ENCODE peak calls at places on chromosomes 12 and 14, in seven cellular contexts. One of them, this sample, is unnamed.

GRCh38 chr14:41899416-41899815 is 292.7 kb downstream of the LRFN5 start:
- DNase-seq in upper lobe of left lung: no peak
- DNase-seq in GM12878: no peak
- DNase-seq in esophagus muscularis mucosa: no peak
- DNase-seq in transverse colon: no peak
- DNase-seq in suprapubic skin: no peak
- DNase-seq in K562: no peak
- DNase-seq in this sample: no peak

GRCh38 chr14:36520601-36521525 is 831 bp upstream of the NKX2-1 start:
- DNase-seq in upper lobe of left lung: peak; percentile 49
- DNase-seq in GM12878: no peak
- DNase-seq in esophagus muscularis mucosa: peak; percentile 57
- DNase-seq in transverse colon: peak; percentile 30
- DNase-seq in suprapubic skin: no peak
- DNase-seq in K562: peak; percentile 29
- DNase-seq in this sample: peak; percentile 44

GRCh38 chr12:12922191-12922616 is 29.8 kb downstream of the GPRC5D start:
- DNase-seq in upper lobe of left lung: no peak
- DNase-seq in GM12878: no peak
- DNase-seq in esophagus muscularis mucosa: no peak
- DNase-seq in transverse colon: no peak
- DNase-seq in suprapubic skin: no peak
- DNase-seq in K562: no peak
- DNase-seq in this sample: no peak

GRCh38 chr12:19150273-19150895 is 20.9 kb downstream of the PLEKHA5 start:
- DNase-seq in upper lobe of left lung: no peak
- DNase-seq in GM12878: no peak
- DNase-seq in esophagus muscularis mucosa: no peak
- DNase-seq in transverse colon: no peak
- DNase-seq in suprapubic skin: no peak
- DNase-seq in K562: no peak
- DNase-seq in this sample: no peak

GRCh38 chr12:16352481-16352880 is 5.0 kb downstream of the MGST1 start:
- DNase-seq in upper lobe of left lung: no peak
- DNase-seq in GM12878: no peak
- DNase-seq in esophagus muscularis mucosa: no peak
- DNase-seq in transverse colon: no peak
- DNase-seq in suprapubic skin: no peak
- DNase-seq in K562: no peak
- DNase-seq in this sample: no peak

GRCh38 chr14:79467837-79468236 is 743.5 kb downstream of the DIO2 start:
- DNase-seq in upper lobe of left lung: no peak
- DNase-seq in GM12878: no peak
- DNase-seq in esophagus muscularis mucosa: no peak
- DNase-seq in transverse colon: peak; percentile 69
- DNase-seq in suprapubic skin: no peak
- DNase-seq in K562: no peak
- DNase-seq in this sample: no peak

GRCh38 chr12:102876883-102877282 is 40.2 kb downstream of the PAH start:
- DNase-seq in upper lobe of left lung: no peak
- DNase-seq in GM12878: no peak
- DNase-seq in esophagus muscularis mucosa: no peak
- DNase-seq in transverse colon: no peak
- DNase-seq in suprapubic skin: no peak
- DNase-seq in K562: no peak
- DNase-seq in this sample: no peak

GRCh38 chr14:29316936-29317335 is 550.3 kb downstream of the FOXG1 start:
- DNase-seq in upper lobe of left lung: no peak
- DNase-seq in GM12878: no peak
- DNase-seq in esophagus muscularis mucosa: no peak
- DNase-seq in transverse colon: no peak
- DNase-seq in suprapubic skin: no peak
- DNase-seq in K562: no peak
- DNase-seq in this sample: no peak

GRCh38 chr14:21874946-21875345 is 201.3 kb upstream of the OR4E1 start:
- DNase-seq in upper lobe of left lung: no peak
- DNase-seq in GM12878: no peak
- DNase-seq in esophagus muscularis mucosa: no peak
- DNase-seq in transverse colon: no peak
- DNase-seq in suprapubic skin: no peak
- DNase-seq in K562: no peak
- DNase-seq in this sample: no peak

GRCh38 chr12:112530941-112531340 is 112.2 kb downstream of the PTPN11 start:
- DNase-seq in upper lobe of left lung: no peak
- DNase-seq in GM12878: no peak
- DNase-seq in esophagus muscularis mucosa: no peak
- DNase-seq in transverse colon: no peak
- DNase-seq in suprapubic skin: no peak
- DNase-seq in K562: no peak
- DNase-seq in this sample: no peak

GRCh38 chr12:18468521-18469075 is 207.3 kb downstream of the PIK3C2G start:
- DNase-seq in upper lobe of left lung: no peak
- DNase-seq in GM12878: no peak
- DNase-seq in esophagus muscularis mucosa: no peak
- DNase-seq in transverse colon: no peak
- DNase-seq in suprapubic skin: no peak
- DNase-seq in K562: no peak
- DNase-seq in this sample: no peak

GRCh38 chr12:73817161-73817560 is 720.5 kb upstream of the ATXN7L3B start:
- DNase-seq in upper lobe of left lung: no peak
- DNase-seq in GM12878: no peak
- DNase-seq in esophagus muscularis mucosa: no peak
- DNase-seq in transverse colon: no peak
- DNase-seq in suprapubic skin: no peak
- DNase-seq in K562: no peak
- DNase-seq in this sample: no peak

GRCh38 chr14:64762044-64763034 is 58.1 kb downstream of the PLEKHG3 start:
- DNase-seq in upper lobe of left lung: peak; percentile 76
- DNase-seq in GM12878: no peak
- DNase-seq in esophagus muscularis mucosa: no peak
- DNase-seq in transverse colon: peak; percentile 85
- DNase-seq in suprapubic skin: no peak
- DNase-seq in K562: peak; percentile 73
- DNase-seq in this sample: peak; percentile 93

GRCh38 chr12:47156167-47156736 is 76.5 kb upstream of the AMIGO2 start:
- DNase-seq in upper lobe of left lung: no peak
- DNase-seq in GM12878: no peak
- DNase-seq in esophagus muscularis mucosa: no peak
- DNase-seq in transverse colon: no peak
- DNase-seq in suprapubic skin: no peak
- DNase-seq in K562: no peak
- DNase-seq in this sample: no peak

GRCh38 chr14:69808919-69809808 is 12.1 kb upstream of the SLC10A1 start:
- DNase-seq in upper lobe of left lung: no peak
- DNase-seq in GM12878: no peak
- DNase-seq in esophagus muscularis mucosa: peak; percentile 37
- DNase-seq in transverse colon: no peak
- DNase-seq in suprapubic skin: no peak
- DNase-seq in K562: no peak
- DNase-seq in this sample: no peak

GRCh38 chr12:10634427-10634826 is 21.0 kb upstream of the MAGOHB start:
- DNase-seq in upper lobe of left lung: no peak
- DNase-seq in GM12878: no peak
- DNase-seq in esophagus muscularis mucosa: no peak
- DNase-seq in transverse colon: no peak
- DNase-seq in suprapubic skin: no peak
- DNase-seq in K562: no peak
- DNase-seq in this sample: no peak

GRCh38 chr12:15485466-15485865 is 163.2 kb downstream of the PTPRO start:
- DNase-seq in upper lobe of left lung: no peak
- DNase-seq in GM12878: no peak
- DNase-seq in esophagus muscularis mucosa: no peak
- DNase-seq in transverse colon: no peak
- DNase-seq in suprapubic skin: no peak
- DNase-seq in K562: no peak
- DNase-seq in this sample: no peak

GRCh38 chr12:72271741-72272661 is at the start of gene TRHDE:
- DNase-seq in upper lobe of left lung: peak; percentile 24
- DNase-seq in GM12878: no peak
- DNase-seq in esophagus muscularis mucosa: no peak
- DNase-seq in transverse colon: peak; percentile 7
- DNase-seq in suprapubic skin: peak; percentile 78
- DNase-seq in K562: no peak
- DNase-seq in this sample: no peak

GRCh38 chr12:122793685-122794106 is 19.3 kb downstream of the CCDC62 start:
- DNase-seq in upper lobe of left lung: no peak
- DNase-seq in GM12878: no peak
- DNase-seq in esophagus muscularis mucosa: no peak
- DNase-seq in transverse colon: no peak
- DNase-seq in suprapubic skin: no peak
- DNase-seq in K562: peak; percentile 70
- DNase-seq in this sample: no peak

GRCh38 chr12:114697741-114698565 is 14.0 kb upstream of the TBX3 start:
- DNase-seq in upper lobe of left lung: no peak
- DNase-seq in GM12878: no peak
- DNase-seq in esophagus muscularis mucosa: no peak
- DNase-seq in transverse colon: no peak
- DNase-seq in suprapubic skin: no peak
- DNase-seq in K562: no peak
- DNase-seq in this sample: no peak

GRCh38 chr14:79584679-79585078 is 626.6 kb downstream of the DIO2 start:
- DNase-seq in upper lobe of left lung: no peak
- DNase-seq in GM12878: no peak
- DNase-seq in esophagus muscularis mucosa: no peak
- DNase-seq in transverse colon: no peak
- DNase-seq in suprapubic skin: no peak
- DNase-seq in K562: no peak
- DNase-seq in this sample: no peak

GRCh38 chr12:87952223-87952622 is 77.0 kb downstream of the C12orf50 start:
- DNase-seq in upper lobe of left lung: no peak
- DNase-seq in GM12878: no peak
- DNase-seq in esophagus muscularis mucosa: no peak
- DNase-seq in transverse colon: no peak
- DNase-seq in suprapubic skin: no peak
- DNase-seq in K562: no peak
- DNase-seq in this sample: no peak

GRCh38 chr14:79265366-79265765 is 945.9 kb downstream of the DIO2 start:
- DNase-seq in upper lobe of left lung: no peak
- DNase-seq in GM12878: no peak
- DNase-seq in esophagus muscularis mucosa: no peak
- DNase-seq in transverse colon: no peak
- DNase-seq in suprapubic skin: no peak
- DNase-seq in K562: no peak
- DNase-seq in this sample: no peak

DNA sequence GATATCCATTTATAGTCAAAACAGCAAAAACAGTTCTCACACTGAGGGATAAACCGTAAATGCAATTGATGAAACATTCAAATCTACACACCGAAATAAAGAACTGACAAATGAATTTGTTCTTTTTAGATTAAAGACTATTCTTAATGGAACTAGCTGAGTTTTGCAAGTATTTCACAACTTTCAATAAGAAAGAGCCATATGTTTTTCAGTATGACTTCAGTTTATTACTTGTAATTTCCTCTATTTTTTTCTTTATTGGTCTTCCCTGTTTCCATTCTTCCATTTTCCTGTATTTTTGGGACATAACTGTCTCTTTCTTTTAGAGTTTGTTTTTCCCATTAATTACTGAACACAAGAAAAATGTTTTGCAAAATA is 4.3 kb downstream of the BCAT1 start:
- DNase-seq in upper lobe of left lung: no peak
- DNase-seq in GM12878: no peak
- DNase-seq in esophagus muscularis mucosa: no peak
- DNase-seq in transverse colon: no peak
- DNase-seq in suprapubic skin: no peak
- DNase-seq in K562: no peak
- DNase-seq in this sample: no peak
- TF ChIP-seq POLR2AphosphoS5 in upper lobe of left lung: no peak
- TF ChIP-seq POLR2AphosphoS5 in GM12878: no peak
- TF ChIP-seq POLR2AphosphoS5 in esophagus muscularis mucosa: no peak
- TF ChIP-seq POLR2AphosphoS5 in transverse colon: no peak
- TF ChIP-seq POLR2AphosphoS5 in suprapubic skin: no peak
- TF ChIP-seq POLR2AphosphoS5 in K562: no peak
- TF ChIP-seq POLR2AphosphoS5 in this sample: no peak

DNA sequence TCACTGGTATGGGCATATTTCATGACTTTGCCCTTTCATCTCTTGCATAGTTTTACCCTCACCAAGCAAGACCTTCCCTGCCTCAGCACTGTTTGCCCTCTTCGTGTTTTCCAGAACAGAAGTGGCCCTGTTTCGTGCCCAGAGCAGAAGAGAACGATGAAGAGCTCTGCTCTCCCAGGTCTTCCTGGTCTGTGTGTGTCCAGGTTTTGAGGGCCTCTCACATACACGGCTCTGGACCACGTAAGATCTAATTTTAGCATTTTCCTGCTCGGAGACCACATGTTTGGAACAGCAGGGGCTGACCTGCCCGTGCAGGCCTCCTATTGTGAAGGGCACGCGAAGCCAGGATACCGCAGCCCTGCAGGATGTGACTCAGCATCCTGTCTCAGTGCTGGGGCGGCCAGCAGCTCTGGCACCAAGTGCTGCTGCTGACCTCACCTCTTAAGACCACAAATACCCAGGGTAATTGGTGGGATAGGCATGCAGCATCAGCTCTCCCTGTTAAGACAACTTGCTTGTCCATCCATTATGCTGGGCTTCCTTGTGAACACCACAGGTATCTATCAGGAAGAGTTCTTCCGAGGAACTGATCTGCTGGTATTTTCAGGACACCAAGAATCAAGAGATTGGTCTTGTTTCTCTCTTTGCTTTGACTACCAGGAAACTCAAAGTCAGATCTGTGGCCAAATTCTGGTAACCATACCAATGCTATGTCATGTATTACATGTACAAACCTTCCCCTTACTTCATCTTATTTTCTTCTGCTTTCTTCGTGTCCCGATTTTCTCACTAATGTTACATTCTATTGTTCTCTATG is 19.0 kb downstream of the SSH1 start:
- DNase-seq in upper lobe of left lung: peak; percentile 97
- DNase-seq in GM12878: peak; percentile 91
- DNase-seq in esophagus muscularis mucosa: peak; percentile 96
- DNase-seq in transverse colon: peak; percentile 78
- DNase-seq in suprapubic skin: no peak
- DNase-seq in K562: peak; percentile 65
- DNase-seq in this sample: peak; percentile 72
- TF ChIP-seq EP300 in upper lobe of left lung: peak; percentile 99
- TF ChIP-seq EP300 in GM12878: peak; percentile 91
- TF ChIP-seq EP300 in esophagus muscularis mucosa: peak; percentile 64
- TF ChIP-seq EP300 in transverse colon: peak; percentile 45
- TF ChIP-seq EP300 in suprapubic skin: no peak
- TF ChIP-seq EP300 in K562: peak; percentile 70
- TF ChIP-seq EP300 in this sample: peak; percentile 50

DNA sequence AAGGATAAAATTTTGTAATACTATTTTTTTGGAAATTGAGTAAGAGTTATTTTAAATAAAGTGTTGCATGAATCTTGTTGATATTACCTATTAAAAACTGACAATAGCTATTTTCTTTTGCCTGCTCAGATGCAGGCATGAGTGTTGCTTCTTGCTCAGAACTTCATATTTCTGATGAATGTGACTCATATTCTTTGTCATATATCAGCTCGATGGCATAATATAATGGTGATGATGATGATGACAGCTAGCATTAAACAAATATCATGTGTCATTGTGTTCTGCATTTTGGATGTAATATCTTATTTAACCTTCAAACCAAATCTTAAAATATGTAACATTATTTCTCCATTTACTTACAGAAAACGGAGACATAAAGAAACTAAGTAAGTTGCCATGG is 605.5 kb upstream of the FOXG1 start:
- DNase-seq in upper lobe of left lung: no peak
- DNase-seq in GM12878: no peak
- DNase-seq in esophagus muscularis mucosa: no peak
- DNase-seq in transverse colon: no peak
- DNase-seq in suprapubic skin: no peak
- DNase-seq in K562: no peak
- DNase-seq in this sample: no peak
- TF ChIP-seq POLR2AphosphoS5 in upper lobe of left lung: no peak
- TF ChIP-seq POLR2AphosphoS5 in GM12878: no peak
- TF ChIP-seq POLR2AphosphoS5 in esophagus muscularis mucosa: no peak
- TF ChIP-seq POLR2AphosphoS5 in transverse colon: no peak
- TF ChIP-seq POLR2AphosphoS5 in suprapubic skin: no peak
- TF ChIP-seq POLR2AphosphoS5 in K562: no peak
- TF ChIP-seq POLR2AphosphoS5 in this sample: no peak

GRCh38 chr12:124401563-124402180 is 106.8 kb downstream of the RFLNA start:
- DNase-seq in upper lobe of left lung: no peak
- DNase-seq in GM12878: no peak
- DNase-seq in esophagus muscularis mucosa: no peak
- DNase-seq in transverse colon: no peak
- DNase-seq in suprapubic skin: no peak
- DNase-seq in K562: no peak
- DNase-seq in this sample: no peak
- TF ChIP-seq EP300 in upper lobe of left lung: no peak
- TF ChIP-seq EP300 in GM12878: no peak
- TF ChIP-seq EP300 in esophagus muscularis mucosa: no peak
- TF ChIP-seq EP300 in transverse colon: no peak
- TF ChIP-seq EP300 in suprapubic skin: no peak
- TF ChIP-seq EP300 in K562: no peak
- TF ChIP-seq EP300 in this sample: no peak

This sample was measured in stomach.